ENCODE peak calls at places on chromosomes 7 and 10, in eight cellular contexts. M is RWPE1; V is T follicular helper cell; Y is ovary; U is GM03348; E is left cardiac atrium; W is CD8-positive, alpha-beta memory T cell; D is activated T-cell treated with anti-CD3 and anti-CD28 coated beads, Interleukin-2, amount 50 U/mL, for 72 hours. L is an unnamed sample.

GRCh38 chr10:90885176-90885575 is 13.4 kb downstream of the RPP30 start:
- DNase-seq in U (peak), D (no peak), V (no peak), Y (no peak), M (no peak), W (no peak), E (no peak), L (no peak)

GRCh38 chr7:73423519-73424485 is 9.8 kb upstream of the FZD9 start:
- DNase-seq in W (no peak), U (peak), D (no peak), V (no peak), M (no peak), Y (peak), E (no peak), L (no peak)

GRCh38 chr7:47371733-47372368 is 210.1 kb downstream of the TNS3 start:
- DNase-seq in W (no peak), M (peak), V (no peak), U (no peak), D (no peak), E (peak), Y (peak), L (no peak)

GRCh38 chr7:123208793-123209192 is 9.0 kb upstream of the SLC13A1 start:
- DNase-seq in M (no peak), Y (no peak), D (no peak), V (no peak), W (no peak), U (no peak), E (no peak), L (no peak)

GRCh38 chr10:86286591-86287421 is 79.8 kb downstream of the GRID1 start:
- DNase-seq in V (no peak), E (no peak), U (no peak), D (no peak), M (no peak), Y (no peak), W (no peak), L (no peak)

GRCh38 chr7:77434570-77434969 is 18.4 kb upstream of the GSAP start:
- DNase-seq in W (no peak), E (no peak), V (no peak), D (no peak), M (no peak), Y (no peak), U (no peak), L (no peak)

GRCh38 chr7:26360606-26361005 is 68.9 kb downstream of the SNX10 start:
- DNase-seq in V (no peak), Y (no peak), E (no peak), M (no peak), D (no peak), U (no peak), W (no peak), L (no peak)

GRCh38 chr10:52740913-52741675 is 31.5 kb downstream of the MBL2 start:
- DNase-seq in U (peak), W (no peak), M (peak), D (peak), E (peak), V (no peak), Y (no peak), L (peak)

GRCh38 chr7:29363636-29364425 is 169.3 kb downstream of the CHN2 start:
- DNase-seq in V (no peak), U (no peak), W (no peak), E (no peak), Y (no peak), M (no peak), D (no peak), L (no peak)

GRCh38 chr10:132595850-132596249 is 58.3 kb downstream of the INPP5A start:
- DNase-seq in W (no peak), E (no peak), M (no peak), Y (no peak), D (no peak), V (no peak), U (no peak), L (no peak)

GRCh38 chr7:149140784-149141183 is 6.5 kb upstream of the ZNF398 start:
- DNase-seq in M (no peak), E (no peak), D (no peak), Y (no peak), U (no peak), W (no peak), V (no peak), L (no peak)

GRCh38 chr7:91266931-91267557 is 2.8 kb downstream of the FZD1 start:
- DNase-seq in D (no peak), W (no peak), V (no peak), M (no peak), Y (peak), E (peak), U (no peak), L (no peak)

GRCh38 chr10:29784175-29784773 is 149.5 kb upstream of the SVIL start:
- DNase-seq in U (peak), Y (peak), W (no peak), V (no peak), M (peak), E (peak), D (no peak), L (no peak)

GRCh38 chr10:119449760-119450461 is 92.6 kb downstream of the RGS10 start:
- DNase-seq in V (no peak), U (peak), W (no peak), E (peak), Y (peak), M (peak), D (no peak), L (no peak)

GRCh38 chr7:106862317-106863183 is 2.5 kb upstream of the PIK3CG start:
- DNase-seq in U (peak), V (no peak), D (no peak), W (no peak), Y (no peak), M (no peak), E (no peak), L (no peak)

GRCh38 chr7:19294629-19295028 is 149.4 kb upstream of the FERD3L start:
- DNase-seq in V (no peak), M (no peak), D (no peak), E (no peak), Y (no peak), W (no peak), U (peak), L (no peak)

GRCh38 chr10:30587522-30588031 is 42.0 kb downstream of the LYZL2 start:
- DNase-seq in D (no peak), U (no peak), Y (no peak), W (no peak), E (peak), M (no peak), V (no peak), L (no peak)

L was measured in head of caudate nucleus.